ENCODE peak calls at places on chromosome 1, in four cellular contexts. N is neural progenitor cell, J is HCT116, U is GM12878. K is an unnamed sample. For H3K36me3, the result is how much of the 10 kb centered on the place peaks cover.

GRCh38 chr1:33602271-33602670 is 129.8 kb downstream of the ZSCAN20 start:
- DNase-seq in N (no peak), J (no peak), U (no peak), K (no peak)

GRCh38 chr1:232047473-232047872 is 420.9 kb downstream of the DISC1 start:
- DNase-seq in U (no peak), J (peak), N (no peak), K (no peak)

GRCh38 chr1:227915564-227916553 is 31.9 kb downstream of the WNT9A start:
- DNase-seq in N (peak), U (no peak), J (no peak), K (no peak)

GRCh38 chr1:38489844-38490270 is 369.7 kb downstream of the RRAGC start:
- DNase-seq in U (no peak), N (peak), J (peak), K (no peak)

GRCh38 chr1:17621691-17622090 is 82.2 kb downstream of the ARHGEF10L start:
- DNase-seq in U (no peak), N (no peak), J (no peak), K (no peak)

GRCh38 chr1:115524211-115524610 is 117.6 kb upstream of the VANGL1 start:
- DNase-seq in U (no peak), J (no peak), N (no peak), K (no peak)

GRCh38 chr1:57304591-57304990 is 119.3 kb downstream of the DAB1 start:
- DNase-seq in J (no peak), U (no peak), N (no peak), K (no peak)

GRCh38 chr1:50969611-50970507 is at the start of gene CDKN2C:
- DNase-seq in J (no peak), N (peak), U (no peak), K (peak)

GRCh38 chr1:3632716-3633343 is 8.0 kb downstream of the TPRG1L start:
- DNase-seq in N (no peak), J (no peak), U (no peak), K (no peak)
- H3K36me3 ChIP-seq in N (under half), J (under half), U (under half), K (under half)

GRCh38 chr1:36298640-36299039 is 7.5 kb upstream of the SH3D21 start:
- DNase-seq in J (no peak), N (no peak), U (no peak), K (no peak)

GRCh38 chr1:36295390-36295789 is 10.8 kb upstream of the SH3D21 start:
- DNase-seq in N (no peak), U (no peak), J (no peak), K (no peak)

GRCh38 chr1:36300526-36300925 is 5.6 kb upstream of the SH3D21 start:
- DNase-seq in J (no peak), N (no peak), U (no peak), K (no peak)

GRCh38 chr1:36301220-36301619 is 4.9 kb upstream of the SH3D21 start:
- DNase-seq in U (no peak), J (no peak), N (no peak), K (no peak)

GRCh38 chr1:36297062-36297461 is 9.1 kb upstream of the SH3D21 start:
- DNase-seq in J (no peak), N (no peak), U (no peak), K (no peak)
- H3K27ac ChIP-seq in J (no peak), N (no peak), U (no peak), K (no peak)

GRCh38 chr1:235650341-235651169 is 971 bp upstream of the GNG4 start:
- DNase-seq in J (no peak), U (no peak), N (peak), K (peak)
- H3K9ac ChIP-seq in J (no peak), U (no peak), N (no peak), K (no peak)

GRCh38 chr1:19014765-19015164 is 58.3 kb upstream of the IFFO2 start:
- DNase-seq in U (no peak), J (no peak), N (no peak), K (no peak)
- H3K36me3 ChIP-seq in U (under half), J (under half), N (under half), K (under half)